ENCODE peak calls at places on chromosomes 7 and 10, in four cellular contexts. D, E, C and Z are unnamed samples.

GRCh38 chr7:132359746-132360145 is 216.5 kb downstream of the PLXNA4 start:
- DNase-seq in E (no peak), D (no peak), C (no peak), Z (no peak)

GRCh38 chr7:5758286-5758685 is 23.2 kb downstream of the RNF216 start:
- DNase-seq in D (no peak), E (no peak), C (peak), Z (no peak)

GRCh38 chr7:170551-171363 is 21.6 kb upstream of the FAM20C start:
- DNase-seq in E (no peak), C (no peak), D (no peak), Z (no peak)

GRCh38 chr10:62244785-62245595 is 23.7 kb downstream of the RTKN2 start:
- DNase-seq in D (peak), C (peak), E (peak), Z (peak)

GRCh38 chr7:51802698-51803097 is 486.1 kb upstream of the COBL start:
- DNase-seq in E (no peak), D (no peak), C (no peak), Z (no peak)

GRCh38 chr10:132142396-132143161 is 44.2 kb upstream of the DPYSL4 start:
- DNase-seq in E (peak), C (peak), D (no peak), Z (no peak)

GRCh38 chr10:43390791-43391190 is 18.2 kb downstream of the HNRNPF start:
- DNase-seq in E (no peak), D (peak), C (no peak), Z (no peak)

GRCh38 chr7:134435161-134435920 is 23.6 kb downstream of the AKR1B1 start:
- DNase-seq in C (no peak), E (no peak), D (peak), Z (no peak)

GRCh38 chr7:85165263-85165662 is 21.6 kb downstream of the SEMA3D start:
- DNase-seq in E (no peak), C (no peak), D (no peak), Z (no peak)

GRCh38 chr7:144632724-144633123 is 203.1 kb downstream of the TPK1 start:
- DNase-seq in D (no peak), C (no peak), E (no peak), Z (no peak)

GRCh38 chr7:131108212-131108980 is 219.3 kb upstream of the MKLN1 start:
- DNase-seq in C (peak), D (peak), E (peak), Z (no peak)

GRCh38 chr7:17152698-17153097 is 145.8 kb upstream of the AHR start:
- DNase-seq in D (no peak), C (peak), E (no peak), Z (no peak)

GRCh38 chr7:18019562-18019961 is 8.1 kb downstream of the PRPS1L1 start:
- DNase-seq in C (no peak), D (peak), E (no peak), Z (peak)

GRCh38 chr7:126760914-126761577 is 491.7 kb downstream of the GRM8 start:
- DNase-seq in C (no peak), D (no peak), E (no peak), Z (no peak)

GRCh38 chr7:2530076-2530967 is 10.7 kb downstream of the LFNG start:
- DNase-seq in C (peak), D (no peak), E (no peak), Z (no peak)

GRCh38 chr7:2527505-2528464 is 8.2 kb downstream of the LFNG start:
- DNase-seq in D (peak), E (no peak), C (peak), Z (no peak)

GRCh38 chr7:2526659-2527504 is 7.3 kb downstream of the LFNG start:
- DNase-seq in E (no peak), D (no peak), C (no peak), Z (no peak)

GRCh38 chr7:2529161-2530075 is 9.8 kb downstream of the LFNG start:
- DNase-seq in D (peak), E (peak), C (peak), Z (no peak)

DNA sequence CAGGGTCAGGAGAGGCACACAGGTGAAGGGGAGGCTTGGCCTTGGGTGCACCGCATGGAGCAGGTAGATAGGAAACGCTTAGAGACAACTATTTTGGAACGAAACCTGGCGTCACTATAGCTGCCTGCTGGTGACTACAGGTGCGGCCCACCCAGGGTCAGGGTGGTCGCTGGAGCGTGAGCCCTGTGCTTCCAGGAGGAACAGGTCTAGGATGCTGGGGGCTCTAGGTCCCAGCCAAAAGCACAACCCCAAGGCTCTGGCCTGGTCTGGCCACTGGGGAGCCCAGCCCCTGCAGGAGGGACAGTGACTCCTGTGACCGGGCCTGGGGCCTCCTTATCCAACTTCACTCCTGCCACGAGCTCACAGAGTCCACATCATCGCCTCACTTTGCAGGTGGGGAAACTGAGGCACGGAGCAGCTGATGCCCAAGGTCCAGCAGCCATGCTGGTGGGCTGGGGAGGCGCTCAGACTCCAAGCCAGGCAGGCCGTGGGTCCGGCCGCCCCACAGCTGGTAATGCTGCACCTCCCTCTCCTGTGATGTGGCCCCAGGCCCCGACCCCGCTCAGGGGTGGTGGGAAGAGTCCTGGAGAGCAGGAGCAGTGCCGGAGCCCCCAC is 9.0 kb downstream of the LFNG start:
- DNase-seq in E (no peak), C (no peak), D (no peak), Z (no peak)
- H3K4me3 ChIP-seq in E (peak), C (no peak), D (no peak), Z (no peak)

GRCh38 chr10:122878799-122879338 is 512 bp downstream of the FAM24B start:
- DNase-seq in C (peak), D (no peak), E (peak), Z (no peak)

GRCh38 chr10:122876493-122876855 is 2.9 kb downstream of the FAM24B start:
- DNase-seq in D (no peak), C (no peak), E (no peak), Z (no peak)

GRCh38 chr10:122875843-122876492 is 3.4 kb downstream of the FAM24B start:
- DNase-seq in C (no peak), D (no peak), E (no peak), Z (no peak)

GRCh38 chr10:122879339-122880273 is at the start of gene FAM24B:
- DNase-seq in D (peak), C (peak), E (peak), Z (peak)

GRCh38 chr10:122877264-122877663 is 2.1 kb downstream of the FAM24B start:
- DNase-seq in E (no peak), C (no peak), D (no peak), Z (no peak)
- H3K4me3 ChIP-seq in E (no peak), C (no peak), D (no peak), Z (no peak)

DNA sequence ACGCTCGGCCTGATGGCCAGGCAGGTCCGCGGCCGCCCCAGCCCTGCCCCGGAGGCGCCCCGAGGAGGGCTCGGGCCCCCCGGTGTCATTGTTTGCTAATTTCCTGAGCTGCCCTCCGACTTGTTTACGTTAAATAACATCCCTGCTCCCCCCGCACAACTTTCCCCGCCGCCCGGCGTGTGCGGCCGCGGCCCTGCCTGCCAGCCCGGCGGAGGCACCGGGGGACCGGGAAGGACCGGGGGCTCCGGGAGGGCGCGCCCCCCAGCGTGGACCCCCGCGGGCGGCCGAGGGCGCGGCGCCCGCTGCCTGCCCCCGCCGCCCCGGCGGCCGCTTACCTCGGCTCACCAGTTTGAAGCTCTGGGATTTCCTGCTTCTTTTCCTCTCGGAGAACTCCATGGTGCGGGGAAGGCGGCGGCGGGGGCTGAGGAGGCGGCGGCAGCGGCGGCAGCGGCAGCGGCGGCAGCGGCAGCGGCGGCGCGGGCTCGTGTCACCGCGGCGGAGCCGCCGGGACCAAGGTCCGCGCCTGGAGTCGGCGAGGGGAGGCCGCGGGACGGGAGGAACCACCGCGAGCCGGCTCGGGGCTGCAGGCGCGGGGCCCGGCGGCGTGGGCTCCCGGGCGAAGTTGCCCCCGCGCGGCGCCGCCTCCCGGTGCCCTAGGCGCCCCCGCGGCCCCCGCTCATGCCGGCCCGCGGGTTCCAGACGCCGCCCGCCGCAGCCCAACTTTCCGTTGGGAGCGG is 508 bp downstream of the BEND7 start:
- DNase-seq in C (no peak), D (no peak), E (no peak), Z (no peak)
- H3K4me3 ChIP-seq in C (no peak), D (peak), E (no peak), Z (peak)

GRCh38 chr7:64998865-64999164 is 7.7 kb downstream of the ERV3-1 start:
- DNase-seq in D (no peak), C (no peak), E (no peak), Z (no peak)
- H3K4me3 ChIP-seq in D (no peak), C (no peak), E (peak), Z (no peak)

GRCh38 chr10:60303778-60304177 is 85.9 kb downstream of the ANK3 start:
- DNase-seq in D (no peak), C (no peak), E (no peak), Z (no peak)

GRCh38 chr10:60298408-60299389 is 91.0 kb downstream of the ANK3 start:
- DNase-seq in C (no peak), D (no peak), E (no peak), Z (no peak)

GRCh38 chr10:60296073-60296472 is 93.6 kb downstream of the ANK3 start:
- DNase-seq in E (no peak), C (no peak), D (no peak), Z (no peak)

GRCh38 chr10:60299390-60299778 is 90.3 kb downstream of the ANK3 start:
- DNase-seq in E (no peak), C (no peak), D (no peak), Z (no peak)

GRCh38 chr10:60299961-60300883 is 89.5 kb downstream of the ANK3 start:
- DNase-seq in D (peak), C (no peak), E (no peak), Z (peak)
- H3K4me3 ChIP-seq in D (no peak), C (no peak), E (no peak), Z (no peak)

DNA sequence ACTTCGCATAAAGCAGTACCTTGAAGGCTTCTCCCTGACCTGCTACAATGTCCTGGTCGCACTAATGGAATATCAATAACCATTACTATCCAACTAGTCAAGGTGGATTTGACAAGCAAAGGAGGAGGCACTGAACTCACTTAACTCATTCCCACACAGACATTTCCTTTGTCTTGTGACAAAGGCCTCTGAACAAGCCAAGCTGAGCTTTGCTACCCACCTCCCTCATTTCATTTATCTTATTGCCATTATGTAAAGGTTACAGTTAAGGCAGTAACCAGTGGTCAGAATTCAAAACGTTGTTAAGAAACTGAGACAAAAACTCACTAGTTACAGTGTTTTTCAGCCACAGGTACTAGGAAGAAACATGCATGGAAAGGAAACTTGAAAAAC is 7.3 kb downstream of the ELMO1 start:
- DNase-seq in E (no peak), C (no peak), D (no peak), Z (no peak)
- H3K4me3 ChIP-seq in E (no peak), C (no peak), D (no peak), Z (no peak)

GRCh38 chr10:122162566-122163181 is 108.4 kb upstream of the BTBD16 start:
- DNase-seq in D (no peak), E (no peak), C (no peak), Z (no peak)

GRCh38 chr10:122161795-122162194 is 109.3 kb upstream of the BTBD16 start:
- DNase-seq in E (no peak), D (no peak), C (no peak), Z (no peak)

GRCh38 chr10:122164028-122164601 is 107.0 kb upstream of the BTBD16 start:
- DNase-seq in E (no peak), C (no peak), D (no peak), Z (no peak)

GRCh38 chr10:122164815-122165491 is 106.1 kb upstream of the BTBD16 start:
- DNase-seq in E (no peak), C (no peak), D (no peak), Z (no peak)

GRCh38 chr10:122163182-122164027 is 107.7 kb upstream of the BTBD16 start:
- DNase-seq in C (peak), E (no peak), D (peak), Z (no peak)
- H3K4me3 ChIP-seq in C (no peak), E (no peak), D (peak), Z (peak)

GRCh38 chr7:50335230-50335794 is 30.8 kb downstream of the IKZF1 start:
- DNase-seq in E (no peak), C (no peak), D (no peak), Z (no peak)
- H3K4me3 ChIP-seq in E (no peak), C (no peak), D (no peak), Z (no peak)